ENCODE peak calls at places on chromosome 3, in five cellular contexts. Y is HT1080, H is progenitor cell of endocrine pancreas, O is HEK293T, K is NCI-H2171. I is an unnamed sample.
A peak's percentile ranks its signal among the peaks of the same experiment; 100 is the strongest.

GRCh38 chr3:158727499-158728377 is 4.5 kb downstream of the RARRES1 start:
- DNase-seq in O (peak; percentile 68), K (peak; percentile 37), H (peak; percentile 16), Y (peak; percentile 59), I (peak; percentile 60)

GRCh38 chr3:24963762-24964625 is 464.1 kb upstream of the RARB start:
- DNase-seq in Y (peak; percentile 5), H (no peak), O (peak; percentile 16), K (no peak), I (peak; percentile 18)

GRCh38 chr3:80187981-80188380 is 420.2 kb upstream of the ROBO1 start:
- DNase-seq in K (no peak), O (no peak), Y (no peak), H (no peak), I (peak; percentile 12)

GRCh38 chr3:106399773-106400172 is 531.0 kb upstream of the CBLB start:
- DNase-seq in H (no peak), O (no peak), K (no peak), Y (no peak), I (no peak)

GRCh38 chr3:148903941-148904340 is 38.8 kb downstream of the CPA3 start:
- DNase-seq in Y (no peak), H (no peak), O (no peak), K (no peak), I (no peak)

GRCh38 chr3:127915115-127915936 is at the start of gene KBTBD12:
- DNase-seq in O (no peak), H (peak; percentile 37), K (no peak), Y (no peak), I (no peak)

GRCh38 chr3:72661115-72661457 is 187.2 kb downstream of the SHQ1 start:
- DNase-seq in Y (peak; percentile 84), O (no peak), K (peak; percentile 24), H (no peak), I (peak; percentile 74)

GRCh38 chr3:67458406-67458805 is 196.0 kb downstream of the SUCLG2 start:
- DNase-seq in O (no peak), K (no peak), Y (peak; percentile 70), H (no peak), I (no peak)

GRCh38 chr3:194395767-194396527 is 3.1 kb downstream of the GP5 start:
- DNase-seq in Y (no peak), O (no peak), K (no peak), H (no peak), I (peak; percentile 10)

GRCh38 chr3:40876496-40876895 is 322.8 kb upstream of the CTNNB1 start:
- DNase-seq in Y (no peak), O (no peak), K (no peak), H (no peak), I (peak; percentile 34)

GRCh38 chr3:194091141-194091540 is 44.8 kb upstream of the HES1 start:
- DNase-seq in K (no peak), H (no peak), Y (peak; percentile 92), O (no peak), I (peak; percentile 83)

GRCh38 chr3:46755646-46756045 is 38.0 kb upstream of the PRSS50 start:
- DNase-seq in H (no peak), Y (no peak), K (no peak), O (no peak), I (no peak)

GRCh38 chr3:184248454-184249411 is at the start of gene ALG3:
- DNase-seq in H (peak; percentile 77), O (peak; percentile 62), Y (peak; percentile 82), K (peak; percentile 88), I (peak; percentile 77)

GRCh38 chr3:72234394-72234793 is 449.4 kb upstream of the PROK2 start:
- DNase-seq in Y (no peak), O (no peak), K (no peak), H (no peak), I (peak; percentile 84)

GRCh38 chr3:15405448-15406050 is 21.8 kb downstream of the METTL6 start:
- DNase-seq in H (no peak), K (peak; percentile 23), O (peak; percentile 48), Y (peak; percentile 57), I (peak; percentile 43)

GRCh38 chr3:106070187-106070586 is 201.4 kb upstream of the CBLB start:
- DNase-seq in O (no peak), H (no peak), K (no peak), Y (no peak), I (no peak)

GRCh38 chr3:16090013-16090412 is 84.5 kb upstream of the GALNT15 start:
- DNase-seq in K (no peak), H (no peak), Y (peak; percentile 87), O (no peak), I (peak; percentile 99)

GRCh38 chr3:106088270-106088669 is 219.5 kb upstream of the CBLB start:
- DNase-seq in K (no peak), H (no peak), Y (no peak), O (no peak), I (no peak)

GRCh38 chr3:29440321-29441019 is 159.6 kb downstream of the RBMS3 start:
- DNase-seq in Y (no peak), H (no peak), K (no peak), O (peak; percentile 52), I (peak; percentile 44)

GRCh38 chr3:39099242-39099641 is 8.2 kb downstream of the GORASP1 start:
- DNase-seq in Y (no peak), K (no peak), O (no peak), H (no peak), I (no peak)

GRCh38 chr3:141410408-141410807 is 42.1 kb downstream of the ZBTB38 start:
- DNase-seq in O (no peak), Y (peak; percentile 74), H (no peak), K (no peak), I (peak; percentile 55)

GRCh38 chr3:53150247-53151085 is 10.5 kb upstream of the PRKCD start:
- DNase-seq in H (no peak), Y (peak; percentile 51), O (no peak), K (no peak), I (no peak)

GRCh38 chr3:135069406-135069805 is 274.3 kb downstream of the EPHB1 start:
- DNase-seq in Y (no peak), H (no peak), K (no peak), O (no peak), I (no peak)

GRCh38 chr3:98770261-98771039 is 7.3 kb downstream of the ST3GAL6 start:
- DNase-seq in Y (no peak), K (no peak), H (no peak), O (no peak), I (no peak)

GRCh38 chr3:140198242-140198641 is 263.3 kb downstream of the CLSTN2 start:
- DNase-seq in H (no peak), K (peak; percentile 18), O (no peak), Y (no peak), I (no peak)

GRCh38 chr3:55362206-55362960 is 124.7 kb downstream of the WNT5A start:
- DNase-seq in H (no peak), Y (peak; percentile 63), O (no peak), K (no peak), I (peak; percentile 50)

GRCh38 chr3:98705212-98705611 is 57.9 kb upstream of the ST3GAL6 start:
- DNase-seq in H (no peak), K (no peak), O (no peak), Y (no peak), I (no peak)

I was measured in astrocyte.